ENCODE peak calls at places on chromosomes 6 and 20, in eight cellular contexts. H is NCI-H1436; J is stimulated activated CD8-positive, alpha-beta memory T cell treated with anti-CD3 and anti-CD28 coated beads, Interleukin-7, amount 100 ng/mL, for 48 hours; P is ACHN; I is AG20443; N is HCT116; V is nucleus accumbens; S is NCI-H1092 treated with DMSO at 0.1 percent for 48 hours. R is an unnamed sample.
A peak's percentile ranks its signal among the peaks of the same experiment; 100 is the strongest.

GRCh38 chr6:160031442-160031841 is 62.6 kb downstream of the IGF2R start:
- DNase-seq in H (no peak), J (no peak), P (no peak), I (no peak), N (no peak), V (no peak), S (peak; percentile 10), R (no peak)

GRCh38 chr6:9250852-9251251 is 815.5 kb upstream of the SLC35B3 start:
- DNase-seq in H (peak; percentile 49), J (no peak), P (peak; percentile 45), I (peak; percentile 13), N (peak; percentile 63), V (no peak), S (peak; percentile 20), R (no peak)

GRCh38 chr6:39758905-39759605 is 33.1 kb upstream of the DAAM2 start:
- DNase-seq in H (no peak), J (no peak), P (no peak), I (no peak), N (no peak), V (no peak), S (no peak), R (no peak)

GRCh38 chr20:5652626-5653573 is 97.3 kb upstream of the SHLD1 start:
- DNase-seq in H (no peak), J (no peak), P (no peak), I (no peak), N (no peak), V (no peak), S (no peak), R (no peak)

GRCh38 chr6:82494367-82494766 is 130.8 kb downstream of the TPBG start:
- DNase-seq in H (no peak), J (no peak), P (no peak), I (no peak), N (no peak), V (no peak), S (no peak), R (no peak)

GRCh38 chr6:133707456-133707855 is 181.5 kb upstream of the TCF21 start:
- DNase-seq in H (no peak), J (no peak), P (no peak), I (peak; percentile 68), N (no peak), V (no peak), S (no peak), R (no peak)

GRCh38 chr20:47318596-47319516 is 37.6 kb downstream of the ZMYND8 start:
- DNase-seq in H (no peak), J (peak; percentile 13), P (peak; percentile 57), I (peak; percentile 76), N (no peak), V (peak; percentile 80), S (no peak), R (peak; percentile 66)

GRCh38 chr6:137309078-137309762 is 90.0 kb upstream of the IFNGR1 start:
- DNase-seq in H (peak; percentile 3), J (no peak), P (peak; percentile 82), I (peak; percentile 65), N (peak; percentile 22), V (peak; percentile 15), S (no peak), R (peak; percentile 15)

GRCh38 chr6:393391-394221 is 2.1 kb downstream of the IRF4 start:
- DNase-seq in H (no peak), J (no peak), P (no peak), I (no peak), N (no peak), V (no peak), S (no peak), R (no peak)

GRCh38 chr6:169707772-169708171 is 5.8 kb downstream of the C6orf120 start:
- DNase-seq in H (no peak), J (no peak), P (no peak), I (no peak), N (no peak), V (no peak), S (no peak), R (no peak)

GRCh38 chr6:3159805-3160781 is 2.7 kb upstream of the TUBB2A start:
- DNase-seq in H (peak; percentile 73), J (no peak), P (no peak), I (no peak), N (peak; percentile 33), V (peak; percentile 47), S (no peak), R (no peak)

GRCh38 chr6:162251257-162251656 is 476.3 kb downstream of the PRKN start:
- DNase-seq in H (no peak), J (no peak), P (peak; percentile 12), I (no peak), N (peak; percentile 4), V (no peak), S (no peak), R (no peak)

GRCh38 chr6:156949376-156949775 is 172.2 kb downstream of the ARID1B start:
- DNase-seq in H (no peak), J (no peak), P (peak; percentile 79), I (peak; percentile 67), N (peak; percentile 43), V (no peak), S (no peak), R (peak; percentile 59)

GRCh38 chr6:145977881-145978280 is 13.7 kb upstream of the SHPRH start:
- DNase-seq in H (no peak), J (no peak), P (no peak), I (no peak), N (no peak), V (no peak), S (no peak), R (no peak)

GRCh38 chr6:33718713-33719112 is 7.2 kb upstream of the UQCC2 start:
- DNase-seq in H (no peak), J (no peak), P (no peak), I (no peak), N (no peak), V (no peak), S (no peak), R (no peak)

GRCh38 chr6:148323344-148323743 is 19.3 kb upstream of the SASH1 start:
- DNase-seq in H (no peak), J (no peak), P (no peak), I (peak; percentile 69), N (no peak), V (no peak), S (no peak), R (peak; percentile 51)

GRCh38 chr6:143634486-143634885 is 43.3 kb upstream of the PHACTR2 start:
- DNase-seq in H (no peak), J (no peak), P (no peak), I (peak; percentile 32), N (no peak), V (no peak), S (no peak), R (no peak)

GRCh38 chr6:148288566-148288965 is 54.1 kb upstream of the SASH1 start:
- DNase-seq in H (no peak), J (no peak), P (no peak), I (no peak), N (no peak), V (no peak), S (no peak), R (no peak)

GRCh38 chr20:61480158-61480825 is 228.2 kb downstream of the CDH4 start:
- DNase-seq in H (no peak), J (no peak), P (no peak), I (no peak), N (no peak), V (no peak), S (no peak), R (no peak)

GRCh38 chr6:17962436-17963031 is 24.9 kb downstream of the KIF13A start:
- DNase-seq in H (no peak), J (no peak), P (no peak), I (peak; percentile 97), N (no peak), V (no peak), S (no peak), R (peak; percentile 96)

GRCh38 chr6:108947114-108947854 is 99.1 kb downstream of the ARMC2 start:
- DNase-seq in H (no peak), J (no peak), P (peak; percentile 7), I (peak; percentile 62), N (no peak), V (no peak), S (peak; percentile 13), R (peak; percentile 65)

GRCh38 chr6:11595903-11596302 is 58.4 kb downstream of the TMEM170B start:
- DNase-seq in H (no peak), J (no peak), P (peak; percentile 16), I (no peak), N (no peak), V (no peak), S (no peak), R (no peak)

GRCh38 chr20:37265152-37265551 is 3.5 kb upstream of the GHRH start:
- DNase-seq in H (no peak), J (no peak), P (no peak), I (no peak), N (no peak), V (no peak), S (no peak), R (no peak)

GRCh38 chr6:166310634-166311033 is 2.4 kb upstream of the PRR18 start:
- DNase-seq in H (no peak), J (no peak), P (no peak), I (no peak), N (no peak), V (no peak), S (no peak), R (no peak)